ENCODE peak calls at places on chromosomes 12 and 14, in ten cellular contexts. G, A, L, K, W, Q, S, H, D and C are unnamed samples.
A peak's percentile ranks its signal among the peaks of the same experiment; 100 is the strongest.

GRCh38 chr14:24542346-24542936 is 33.6 kb downstream of the CTSG start:
- DNase-seq in G (no peak), A (no peak), L (no peak), K (no peak), W (no peak), Q (no peak), S (peak; percentile 12), H (no peak), D (no peak), C (no peak)

GRCh38 chr12:4144676-4145075 is 128.9 kb upstream of the CCND2 start:
- DNase-seq in G (no peak), A (no peak), L (no peak), K (no peak), W (no peak), Q (no peak), S (no peak), H (no peak), D (no peak), C (no peak)

GRCh38 chr14:85319998-85320397 is 209.9 kb upstream of the FLRT2 start:
- DNase-seq in G (peak; percentile 32), A (no peak), L (no peak), K (no peak), W (no peak), Q (no peak), S (peak; percentile 73), H (no peak), D (no peak), C (no peak)

GRCh38 chr12:114238808-114239207 is 167.1 kb downstream of the TBX5 start:
- DNase-seq in G (peak; percentile 93), A (no peak), L (no peak), K (no peak), W (no peak), Q (no peak), S (no peak), H (no peak), D (no peak), C (peak; percentile 32)

GRCh38 chr14:91119556-91120311 is 5.9 kb downstream of the DGLUCY start:
- DNase-seq in G (no peak), A (no peak), L (no peak), K (peak; percentile 89), W (no peak), Q (no peak), S (peak; percentile 89), H (no peak), D (no peak), C (peak; percentile 42)

GRCh38 chr14:67251573-67252226 is 10.5 kb downstream of the PALS1 start:
- DNase-seq in G (peak; percentile 69), A (no peak), L (no peak), K (no peak), W (no peak), Q (no peak), S (peak; percentile 70), H (no peak), D (no peak), C (no peak)

GRCh38 chr12:129830796-129831195 is 73.0 kb downstream of the TMEM132D start:
- DNase-seq in G (no peak), A (no peak), L (no peak), K (no peak), W (no peak), Q (no peak), S (no peak), H (no peak), D (no peak), C (no peak)

GRCh38 chr14:26596722-26597030 is 1.2 kb downstream of the NOVA1 start:
- DNase-seq in G (peak; percentile 20), A (no peak), L (no peak), K (no peak), W (peak; percentile 42), Q (no peak), S (peak; percentile 1), H (no peak), D (no peak), C (peak; percentile 11)

GRCh38 chr12:120276734-120277133 is 11.2 kb upstream of the PXN start:
- DNase-seq in G (peak; percentile 83), A (no peak), L (no peak), K (no peak), W (no peak), Q (no peak), S (peak; percentile 63), H (no peak), D (no peak), C (no peak)

GRCh38 chr14:72894623-72895378 is 900 bp upstream of the DPF3 start:
- DNase-seq in G (no peak), A (no peak), L (no peak), K (peak; percentile 84), W (no peak), Q (no peak), S (no peak), H (peak; percentile 14), D (no peak), C (peak; percentile 28)

GRCh38 chr14:35808076-35808657 is 928 bp downstream of the RALGAPA1 start:
- DNase-seq in G (no peak), A (peak; percentile 38), L (no peak), K (no peak), W (no peak), Q (no peak), S (no peak), H (no peak), D (no peak), C (no peak)

DNA sequence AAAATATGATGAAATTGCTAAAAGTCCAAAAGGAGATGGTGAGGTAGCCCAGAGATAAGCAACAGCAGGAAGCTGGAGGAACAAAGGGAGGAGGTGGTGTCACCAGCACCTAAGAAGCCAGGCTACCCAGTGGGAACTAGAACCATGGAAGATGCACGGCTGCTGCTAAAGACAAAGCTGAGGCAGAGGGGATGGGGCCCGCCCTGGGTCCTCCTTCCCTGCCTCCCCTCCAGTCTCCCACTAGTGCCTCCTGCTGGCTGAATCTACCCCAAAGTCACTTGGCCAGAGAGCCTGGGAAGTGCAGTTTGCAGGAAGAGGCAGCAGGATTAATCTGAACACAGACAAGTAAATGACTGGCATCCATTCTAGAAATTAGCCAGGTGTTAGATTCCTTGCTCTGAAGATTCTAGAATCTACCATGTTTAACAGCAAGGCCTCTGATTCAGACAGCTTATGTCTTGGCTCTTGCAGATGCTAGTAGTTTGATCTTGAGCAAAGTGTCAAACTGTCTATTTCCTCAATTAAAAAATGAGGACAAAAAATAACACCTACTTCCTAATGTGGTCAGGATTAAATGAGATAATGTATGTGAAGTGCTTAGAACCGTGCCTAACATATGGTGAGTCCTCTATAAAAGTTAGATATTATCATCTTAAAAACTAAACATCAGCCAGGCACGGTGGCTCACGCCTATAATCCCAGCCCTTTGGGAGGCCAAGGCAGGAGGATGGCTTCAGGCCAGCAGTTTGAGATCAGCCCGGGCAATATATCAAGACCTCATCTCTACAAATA is 5.9 kb upstream of the LRP10 start:
- DNase-seq in G (no peak), A (no peak), L (no peak), K (no peak), W (peak; percentile 18), Q (no peak), S (no peak), H (no peak), D (no peak), C (no peak)
- TF ChIP-seq CTCF in G (peak; percentile 36), A (peak; percentile 77), L (no peak), K (no peak), W (no peak), Q (no peak), S (no peak), H (no peak), D (no peak), C (no peak)

GRCh38 chr14:22838631-22839041 is 2.3 kb downstream of the MMP14 start:
- DNase-seq in G (peak; percentile 90), A (no peak), L (peak; percentile 76), K (no peak), W (no peak), Q (no peak), S (peak; percentile 66), H (no peak), D (no peak), C (no peak)

GRCh38 chr14:22841311-22841710 is 4.9 kb downstream of the MMP14 start:
- DNase-seq in G (no peak), A (no peak), L (no peak), K (no peak), W (no peak), Q (no peak), S (no peak), H (no peak), D (no peak), C (no peak)

GRCh38 chr14:22837750-22838538 is 1.6 kb downstream of the MMP14 start:
- DNase-seq in G (peak; percentile 78), A (no peak), L (peak; percentile 87), K (peak; percentile 77), W (peak; percentile 70), Q (no peak), S (peak; percentile 33), H (no peak), D (no peak), C (no peak)

GRCh38 chr14:22837059-22837749 is 819 bp downstream of the MMP14 start:
- DNase-seq in G (peak; percentile 70), A (no peak), L (peak; percentile 84), K (no peak), W (peak; percentile 84), Q (no peak), S (peak; percentile 63), H (no peak), D (no peak), C (peak; percentile 81)

GRCh38 chr14:22839159-22839779 is 2.9 kb downstream of the MMP14 start:
- DNase-seq in G (peak; percentile 56), A (no peak), L (no peak), K (peak; percentile 69), W (no peak), Q (no peak), S (peak; percentile 54), H (no peak), D (no peak), C (peak; percentile 42)
- H3K4me3 ChIP-seq in G (no peak overlapping the region), A (no peak overlapping the region), L (peak overlapping the region; percentile 90), K (peak overlapping the region; percentile 78), W (no peak overlapping the region), Q (peak overlapping the region; percentile 96), S (peak overlapping the region; percentile 64), H (no peak overlapping the region), D (peak overlapping the region; percentile 87), C (peak overlapping the region; percentile 64)

GRCh38 chr14:22384974-22385526 is 204.0 kb downstream of the DAD1 start:
- DNase-seq in G (no peak), A (no peak), L (no peak), K (no peak), W (no peak), Q (no peak), S (no peak), H (no peak), D (no peak), C (no peak)
- H3K27ac ChIP-seq in G (no peak overlapping the region), A (no peak overlapping the region), L (no peak overlapping the region), K (no peak overlapping the region), W (no peak overlapping the region), Q (no peak overlapping the region), S (no peak overlapping the region), H (no peak overlapping the region), D (no peak overlapping the region), C (no peak overlapping the region)

DNA sequence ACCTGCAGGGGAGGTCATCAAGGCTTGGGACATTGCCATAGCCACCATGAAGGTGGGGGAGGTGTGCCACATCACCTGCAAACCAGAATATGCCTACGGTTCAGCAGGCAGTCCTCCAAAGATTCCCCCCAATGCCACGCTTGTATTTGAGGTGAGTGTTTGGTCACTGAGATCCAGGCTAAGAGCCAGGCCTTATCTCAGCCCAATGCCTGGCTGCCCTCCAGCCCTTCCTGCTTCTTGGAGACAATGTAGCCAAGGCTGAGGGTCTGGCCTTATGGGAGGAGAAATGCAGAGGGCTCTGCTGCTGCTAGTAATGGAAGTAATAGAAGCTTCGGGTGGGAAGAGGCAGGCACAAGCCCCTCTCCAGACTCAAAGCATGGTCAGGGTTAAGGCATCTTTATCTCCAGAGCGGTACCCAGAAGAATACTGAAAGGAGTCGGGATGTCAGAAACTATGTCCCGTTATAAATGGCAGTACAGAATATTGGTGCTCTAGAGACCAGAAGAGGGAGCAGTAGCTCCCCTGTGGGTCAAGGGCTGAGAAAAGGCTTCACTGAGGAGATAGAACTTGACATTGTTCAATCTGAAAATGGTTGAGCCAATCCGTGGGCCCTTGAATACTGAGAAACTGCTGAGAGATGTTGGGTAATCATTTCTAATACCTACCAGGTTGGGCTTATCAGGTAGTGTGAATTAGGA is 3.1 kb downstream of the FKBP4 start:
- DNase-seq in G (peak; percentile 69), A (no peak), L (no peak), K (no peak), W (no peak), Q (no peak), S (no peak), H (no peak), D (no peak), C (peak; percentile 74)
- TF ChIP-seq CTCF in G (peak; percentile 31), A (peak; percentile 52), L (no peak), K (no peak), W (no peak), Q (no peak), S (peak; percentile 14), H (no peak), D (no peak), C (no peak)